ENCODE peak calls at places on chromosome 14, in seven cellular contexts. W is Peyer's patch; J is CD8-positive, alpha-beta memory T cell; G is aorta; Q is keratinocyte; A is HAP-1; R is CD4-positive, CD25-positive, alpha-beta regulatory T cell. O is an unnamed sample.

GRCh38 chr14:104517867-104518266 is 61.7 kb upstream of the C14orf180 start:
- DNase-seq in Q (no peak), W (no peak), A (no peak), R (no peak), G (no peak), J (no peak), O (no peak)

GRCh38 chr14:60064491-60065072 is 27.1 kb upstream of the PCNX4 start:
- DNase-seq in R (no peak), J (peak; percentile 29), Q (no peak), A (no peak), G (no peak), W (no peak), O (no peak)

GRCh38 chr14:65840118-65840751 is 427.7 kb downstream of the FUT8 start:
- DNase-seq in G (no peak), A (no peak), Q (no peak), W (no peak), R (no peak), J (no peak), O (no peak)

GRCh38 chr14:56002876-56003625 is 115.2 kb upstream of the PELI2 start:
- DNase-seq in A (no peak), W (no peak), Q (no peak), R (no peak), G (no peak), J (peak; percentile 67), O (peak; percentile 11)

GRCh38 chr14:75303415-75303814 is 24.8 kb downstream of the FOS start:
- DNase-seq in J (peak; percentile 51), A (peak; percentile 77), Q (no peak), G (no peak), R (peak; percentile 48), W (peak; percentile 70), O (peak; percentile 39)

GRCh38 chr14:63624203-63624602 is 17.5 kb downstream of the WDR89 start:
- DNase-seq in R (no peak), G (no peak), W (no peak), A (no peak), J (no peak), Q (no peak), O (no peak)

GRCh38 chr14:24814944-24815343 is 181.0 kb upstream of the GZMB start:
- DNase-seq in A (no peak), Q (no peak), R (no peak), J (no peak), G (no peak), W (no peak), O (no peak)

GRCh38 chr14:22399776-22400175 is 189.2 kb downstream of the DAD1 start:
- DNase-seq in Q (no peak), R (no peak), G (no peak), A (no peak), J (no peak), W (no peak), O (no peak)

GRCh38 chr14:66813636-66814035 is 305.7 kb downstream of the GPHN start:
- DNase-seq in J (no peak), R (no peak), G (no peak), A (no peak), Q (no peak), W (peak; percentile 16), O (no peak)

GRCh38 chr14:55372423-55372822 is 39.2 kb downstream of the ATG14 start:
- DNase-seq in Q (no peak), R (no peak), G (no peak), J (no peak), W (no peak), A (no peak), O (no peak)

DNA sequence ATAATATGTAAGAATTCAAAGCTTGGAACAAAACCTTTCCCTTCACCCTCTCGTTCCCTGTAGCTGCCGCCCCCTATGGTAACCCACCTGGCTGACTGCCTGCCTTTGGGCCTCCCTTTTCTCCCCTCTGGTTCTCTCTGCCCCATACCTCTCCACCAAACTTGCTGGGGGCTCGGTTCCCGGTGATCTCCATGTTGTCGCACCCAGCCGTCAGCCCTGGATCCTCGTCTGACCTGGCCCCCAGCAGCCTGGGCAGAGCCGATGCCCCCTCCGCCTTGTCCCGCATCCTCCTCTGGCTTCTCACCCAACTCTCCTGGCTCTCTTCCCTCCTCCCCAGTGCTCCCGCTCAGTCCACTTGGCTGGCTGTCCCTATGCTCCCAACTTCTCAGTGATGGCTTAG is 4.5 kb downstream of the CYP46A1 start:
- DNase-seq in R (no peak), J (no peak), A (no peak), Q (no peak), W (no peak), G (peak; percentile 36), O (no peak)
- H3K9me3 ChIP-seq in R (no peaks in the 10 kb centered on the region), J (no peaks in the 10 kb centered on the region), A (no peaks in the 10 kb centered on the region), Q (no peaks in the 10 kb centered on the region), W (no peaks in the 10 kb centered on the region), G (no peaks in the 10 kb centered on the region), O (no peaks in the 10 kb centered on the region)

DNA sequence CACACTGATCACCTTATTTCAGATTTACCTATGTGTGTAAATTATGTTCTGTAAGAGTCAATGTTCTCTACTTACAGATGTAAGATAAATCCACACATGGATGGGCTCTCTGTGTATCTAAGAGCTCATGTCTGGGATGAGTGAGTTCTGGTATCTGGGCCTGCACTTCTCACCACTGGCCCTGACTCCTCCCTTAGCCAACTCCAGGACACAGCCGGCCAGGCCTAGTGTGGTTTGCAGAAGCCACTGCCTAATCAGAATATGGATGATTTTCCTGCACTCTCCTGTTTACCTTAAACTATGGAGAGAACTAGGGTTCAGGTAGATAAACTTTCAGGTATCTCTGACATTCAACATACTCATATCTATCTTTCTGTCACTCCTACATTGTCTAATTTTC is 1284.8 kb downstream of the TMEM121 start:
- DNase-seq in R (no peak), J (no peak), Q (no peak), A (no peak), G (no peak), W (no peak), O (no peak)
- H3K9me3 ChIP-seq in R (no peaks in the 10 kb centered on the region), J (no peaks in the 10 kb centered on the region), Q (no peaks in the 10 kb centered on the region), A (no peaks in the 10 kb centered on the region), G (peaks cover 1% of the 10 kb centered on the region), W (no peaks in the 10 kb centered on the region), O (no peaks in the 10 kb centered on the region)

DNA sequence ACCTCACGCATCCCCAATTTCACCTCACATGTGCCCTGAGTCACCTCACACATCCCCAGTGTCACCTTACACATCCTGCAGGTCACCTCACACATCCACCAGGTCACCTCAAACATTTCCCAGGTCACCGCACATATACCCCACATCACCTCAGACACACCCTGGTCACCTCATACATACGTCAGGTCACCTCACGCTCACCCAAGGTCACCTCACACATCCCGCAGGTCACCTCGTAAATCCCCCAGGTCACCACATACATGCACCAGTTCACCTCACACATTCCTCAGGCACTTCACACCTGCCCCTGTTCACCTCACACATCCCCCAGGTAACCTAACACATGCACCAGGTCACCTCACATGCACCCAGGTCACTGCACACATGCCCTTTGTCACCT is 864.0 kb downstream of the TMEM121 start:
- DNase-seq in G (no peak), Q (no peak), W (no peak), A (no peak), J (no peak), R (no peak), O (no peak)
- H3K9me3 ChIP-seq in G (no peaks in the 10 kb centered on the region), Q (peaks cover 6% of the 10 kb centered on the region), W (no peaks in the 10 kb centered on the region), A (no peaks in the 10 kb centered on the region), J (no peaks in the 10 kb centered on the region), R (no peaks in the 10 kb centered on the region), O (no peaks in the 10 kb centered on the region)

GRCh38 chr14:86310148-86310547 is 780.2 kb downstream of the FLRT2 start:
- DNase-seq in J (no peak), R (no peak), G (no peak), W (no peak), A (no peak), Q (no peak), O (no peak)

DNA sequence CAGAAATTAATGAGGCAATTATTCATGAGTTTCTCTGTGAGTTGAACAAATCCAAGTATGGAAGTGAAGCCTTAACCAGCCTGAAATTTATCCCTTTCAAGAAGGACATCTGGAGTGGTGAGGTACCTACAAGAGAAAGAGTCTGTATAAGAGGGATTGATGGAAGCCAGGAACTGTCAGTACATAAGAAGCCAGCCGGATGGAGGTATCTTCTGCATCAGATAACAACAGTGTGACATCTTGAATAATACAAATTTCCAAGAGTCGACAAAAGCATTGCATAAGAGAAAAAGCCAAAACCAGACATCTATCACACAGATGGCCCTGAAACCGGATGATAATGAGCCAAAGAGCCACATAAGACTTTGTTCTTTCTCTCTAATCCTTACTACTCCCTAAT is 781.2 kb downstream of the FLRT2 start:
- DNase-seq in Q (no peak), A (no peak), R (no peak), J (no peak), G (no peak), W (no peak), O (no peak)
- H3K9me3 ChIP-seq in Q (peaks cover 2% of the 10 kb centered on the region), A (no peaks in the 10 kb centered on the region), R (no peaks in the 10 kb centered on the region), J (no peaks in the 10 kb centered on the region), G (no peaks in the 10 kb centered on the region), W (no peaks in the 10 kb centered on the region), O (no peaks in the 10 kb centered on the region)

DNA sequence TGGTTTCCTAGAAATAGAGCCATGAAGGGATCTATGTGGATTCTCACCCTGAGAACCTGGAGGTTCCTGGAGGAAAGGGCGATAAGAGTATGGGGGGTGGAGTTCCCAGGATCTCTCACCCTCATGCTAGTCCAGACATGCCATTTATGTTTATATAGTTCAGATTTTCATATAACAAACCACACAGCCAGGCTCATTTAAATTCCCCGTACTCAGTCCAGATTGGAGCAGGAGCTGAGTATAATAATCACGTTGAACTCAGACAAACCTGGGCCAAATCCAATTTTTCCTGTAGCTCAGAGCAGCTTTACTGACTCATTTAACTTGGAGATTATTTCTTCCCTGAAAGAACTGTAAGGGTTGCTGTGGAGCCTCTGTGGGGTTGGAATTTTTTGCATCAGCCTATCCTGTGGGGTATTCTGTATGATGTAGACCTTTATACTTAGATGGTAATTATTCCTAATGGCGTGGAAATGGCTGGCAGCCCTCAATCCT is 660.8 kb downstream of the TMEM121 start:
- DNase-seq in A (no peak), J (no peak), Q (no peak), G (no peak), W (no peak), R (no peak), O (no peak)
- H3K9me3 ChIP-seq in A (no peaks in the 10 kb centered on the region), J (no peaks in the 10 kb centered on the region), Q (no peaks in the 10 kb centered on the region), G (no peaks in the 10 kb centered on the region), W (no peaks in the 10 kb centered on the region), R (no peaks in the 10 kb centered on the region), O (no peaks in the 10 kb centered on the region)

DNA sequence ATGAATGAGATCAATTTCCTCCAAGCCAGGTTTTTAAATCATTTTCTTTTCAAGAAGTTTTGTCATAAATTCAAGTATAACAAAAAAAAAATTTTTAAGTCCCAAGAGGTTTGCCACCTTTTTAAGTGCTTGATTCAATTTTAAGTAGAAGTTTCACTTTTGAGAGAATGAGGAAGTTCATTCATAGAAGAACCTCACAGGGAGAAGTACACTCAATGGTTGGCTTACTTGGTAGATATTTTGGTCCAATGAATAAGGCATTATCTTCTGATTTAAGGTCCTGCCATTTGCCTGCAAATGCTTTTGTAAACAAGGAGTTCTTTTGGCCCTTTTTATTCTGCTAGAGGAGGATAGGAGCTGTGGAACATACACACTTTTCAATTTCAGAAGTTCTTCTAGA is 96.7 kb upstream of the NOVA1 start:
- DNase-seq in J (no peak), R (no peak), A (no peak), Q (no peak), W (no peak), G (no peak), O (no peak)
- H3K9me3 ChIP-seq in J (no peaks in the 10 kb centered on the region), R (peaks cover 2% of the 10 kb centered on the region), A (no peaks in the 10 kb centered on the region), Q (no peaks in the 10 kb centered on the region), W (no peaks in the 10 kb centered on the region), G (peaks cover 3% of the 10 kb centered on the region), O (no peaks in the 10 kb centered on the region)

GRCh38 chr14:97878206-97878605 is 1081.0 kb downstream of the VRK1 start:
- DNase-seq in A (no peak), R (no peak), W (no peak), J (no peak), G (peak; percentile 49), Q (no peak), O (no peak)
- H3K9me3 ChIP-seq in A (no peaks in the 10 kb centered on the region), R (no peaks in the 10 kb centered on the region), W (no peaks in the 10 kb centered on the region), J (no peaks in the 10 kb centered on the region), G (no peaks in the 10 kb centered on the region), Q (no peaks in the 10 kb centered on the region), O (no peaks in the 10 kb centered on the region)

O was measured in T-helper 17 cell.